ENCODE peak calls at places on chromosomes 4 and X, in ten cellular contexts. One of them, this sample, is unnamed.

GRCh38 chr4:54100607-54101189 is 735 bp downstream of the GSX2 start:
- DNase-seq in cardiac muscle cell: no peak
- DNase-seq in GM06990: no peak
- DNase-seq in HCT116: no peak
- DNase-seq in uterus: no peak
- DNase-seq in CD8-positive, alpha-beta T cell: no peak
- DNase-seq in WERI-Rb-1: no peak
- DNase-seq in dorsolateral prefrontal cortex: no peak
- DNase-seq in transverse colon: no peak
- DNase-seq in epithelial cell of esophagus: no peak
- DNase-seq in this sample: no peak

GRCh38 chrX:104098151-104098808 is 14.0 kb upstream of the ZCCHC18 start:
- DNase-seq in dorsolateral prefrontal cortex: peak; percentile 34
- DNase-seq in CD8-positive, alpha-beta T cell: peak; percentile 55
- DNase-seq in uterus: peak; percentile 32
- DNase-seq in HCT116: peak; percentile 60
- DNase-seq in WERI-Rb-1: peak; percentile 45
- DNase-seq in epithelial cell of esophagus: peak; percentile 86
- DNase-seq in transverse colon: peak; percentile 58
- DNase-seq in cardiac muscle cell: peak; percentile 79
- DNase-seq in GM06990: no peak
- DNase-seq in this sample: peak; percentile 77

GRCh38 chr4:175066923-175067627 is 148.9 kb downstream of the ADAM29 start:
- DNase-seq in uterus: no peak
- DNase-seq in WERI-Rb-1: no peak
- DNase-seq in CD8-positive, alpha-beta T cell: no peak
- DNase-seq in transverse colon: no peak
- DNase-seq in GM06990: no peak
- DNase-seq in epithelial cell of esophagus: no peak
- DNase-seq in cardiac muscle cell: no peak
- DNase-seq in HCT116: no peak
- DNase-seq in dorsolateral prefrontal cortex: no peak
- DNase-seq in this sample: no peak

GRCh38 chr4:73822389-73822788 is 14.1 kb upstream of the CXCL6 start:
- DNase-seq in WERI-Rb-1: no peak
- DNase-seq in HCT116: peak; percentile 23
- DNase-seq in CD8-positive, alpha-beta T cell: no peak
- DNase-seq in transverse colon: no peak
- DNase-seq in epithelial cell of esophagus: peak; percentile 56
- DNase-seq in GM06990: no peak
- DNase-seq in dorsolateral prefrontal cortex: no peak
- DNase-seq in uterus: no peak
- DNase-seq in cardiac muscle cell: no peak
- DNase-seq in this sample: no peak

GRCh38 chr4:78020677-78021076 is 36.4 kb upstream of the FRAS1 start:
- DNase-seq in dorsolateral prefrontal cortex: no peak
- DNase-seq in WERI-Rb-1: no peak
- DNase-seq in transverse colon: no peak
- DNase-seq in uterus: no peak
- DNase-seq in GM06990: no peak
- DNase-seq in CD8-positive, alpha-beta T cell: no peak
- DNase-seq in HCT116: no peak
- DNase-seq in epithelial cell of esophagus: peak; percentile 11
- DNase-seq in cardiac muscle cell: no peak
- DNase-seq in this sample: no peak

GRCh38 chr4:165170819-165171218 is 36.5 kb upstream of the KLHL2 start:
- DNase-seq in transverse colon: no peak
- DNase-seq in uterus: no peak
- DNase-seq in epithelial cell of esophagus: no peak
- DNase-seq in WERI-Rb-1: no peak
- DNase-seq in cardiac muscle cell: no peak
- DNase-seq in CD8-positive, alpha-beta T cell: no peak
- DNase-seq in GM06990: no peak
- DNase-seq in HCT116: no peak
- DNase-seq in dorsolateral prefrontal cortex: no peak
- DNase-seq in this sample: no peak

GRCh38 chr4:75895744-75896314 is 6.4 kb downstream of the PPEF2 start:
- DNase-seq in CD8-positive, alpha-beta T cell: no peak
- DNase-seq in HCT116: peak; percentile 23
- DNase-seq in dorsolateral prefrontal cortex: no peak
- DNase-seq in uterus: no peak
- DNase-seq in epithelial cell of esophagus: peak; percentile 48
- DNase-seq in WERI-Rb-1: no peak
- DNase-seq in GM06990: no peak
- DNase-seq in transverse colon: no peak
- DNase-seq in cardiac muscle cell: peak; percentile 21
- DNase-seq in this sample: no peak

GRCh38 chr4:94171616-94172015 is 36.0 kb upstream of the SMARCAD1 start:
- DNase-seq in CD8-positive, alpha-beta T cell: no peak
- DNase-seq in cardiac muscle cell: no peak
- DNase-seq in HCT116: no peak
- DNase-seq in uterus: no peak
- DNase-seq in GM06990: no peak
- DNase-seq in dorsolateral prefrontal cortex: no peak
- DNase-seq in epithelial cell of esophagus: no peak
- DNase-seq in WERI-Rb-1: no peak
- DNase-seq in transverse colon: no peak
- DNase-seq in this sample: no peak

GRCh38 chr4:7844247-7844991 is 95.2 kb downstream of the AFAP1 start:
- DNase-seq in epithelial cell of esophagus: peak; percentile 77
- DNase-seq in dorsolateral prefrontal cortex: peak; percentile 69
- DNase-seq in transverse colon: peak; percentile 81
- DNase-seq in cardiac muscle cell: peak; percentile 57
- DNase-seq in HCT116: peak; percentile 70
- DNase-seq in CD8-positive, alpha-beta T cell: peak; percentile 68
- DNase-seq in GM06990: no peak
- DNase-seq in uterus: peak; percentile 73
- DNase-seq in WERI-Rb-1: peak; percentile 91
- DNase-seq in this sample: peak; percentile 4

GRCh38 chrX:134776844-134777370 is 118.6 kb upstream of the PLAC1 start:
- DNase-seq in cardiac muscle cell: no peak
- DNase-seq in WERI-Rb-1: no peak
- DNase-seq in epithelial cell of esophagus: no peak
- DNase-seq in GM06990: no peak
- DNase-seq in uterus: no peak
- DNase-seq in HCT116: no peak
- DNase-seq in transverse colon: no peak
- DNase-seq in CD8-positive, alpha-beta T cell: no peak
- DNase-seq in dorsolateral prefrontal cortex: no peak
- DNase-seq in this sample: peak; percentile 55

GRCh38 chr4:8144359-8144758 is 14.3 kb downstream of the ABLIM2 start:
- DNase-seq in uterus: no peak
- DNase-seq in CD8-positive, alpha-beta T cell: no peak
- DNase-seq in WERI-Rb-1: peak; percentile 76
- DNase-seq in epithelial cell of esophagus: no peak
- DNase-seq in HCT116: no peak
- DNase-seq in dorsolateral prefrontal cortex: peak; percentile 60
- DNase-seq in cardiac muscle cell: no peak
- DNase-seq in GM06990: no peak
- DNase-seq in transverse colon: no peak
- DNase-seq in this sample: no peak

GRCh38 chrX:153438522-153438921 is 7.3 kb downstream of the TREX2 start:
- DNase-seq in transverse colon: no peak
- DNase-seq in HCT116: no peak
- DNase-seq in WERI-Rb-1: peak; percentile 47
- DNase-seq in dorsolateral prefrontal cortex: peak; percentile 43
- DNase-seq in CD8-positive, alpha-beta T cell: no peak
- DNase-seq in epithelial cell of esophagus: peak; percentile 21
- DNase-seq in GM06990: no peak
- DNase-seq in uterus: no peak
- DNase-seq in cardiac muscle cell: peak; percentile 43
- DNase-seq in this sample: no peak

GRCh38 chr4:80731436-80731835 is 299.1 kb upstream of the BMP3 start:
- DNase-seq in cardiac muscle cell: no peak
- DNase-seq in GM06990: no peak
- DNase-seq in transverse colon: no peak
- DNase-seq in dorsolateral prefrontal cortex: no peak
- DNase-seq in CD8-positive, alpha-beta T cell: no peak
- DNase-seq in HCT116: no peak
- DNase-seq in uterus: no peak
- DNase-seq in epithelial cell of esophagus: peak; percentile 28
- DNase-seq in WERI-Rb-1: no peak
- DNase-seq in this sample: no peak

GRCh38 chr4:80619070-80619674 is 283.6 kb downstream of the CFAP299 start:
- DNase-seq in uterus: no peak
- DNase-seq in epithelial cell of esophagus: peak; percentile 45
- DNase-seq in transverse colon: no peak
- DNase-seq in GM06990: no peak
- DNase-seq in HCT116: peak; percentile 15
- DNase-seq in WERI-Rb-1: peak; percentile 9
- DNase-seq in dorsolateral prefrontal cortex: no peak
- DNase-seq in cardiac muscle cell: no peak
- DNase-seq in CD8-positive, alpha-beta T cell: no peak
- DNase-seq in this sample: no peak

DNA sequence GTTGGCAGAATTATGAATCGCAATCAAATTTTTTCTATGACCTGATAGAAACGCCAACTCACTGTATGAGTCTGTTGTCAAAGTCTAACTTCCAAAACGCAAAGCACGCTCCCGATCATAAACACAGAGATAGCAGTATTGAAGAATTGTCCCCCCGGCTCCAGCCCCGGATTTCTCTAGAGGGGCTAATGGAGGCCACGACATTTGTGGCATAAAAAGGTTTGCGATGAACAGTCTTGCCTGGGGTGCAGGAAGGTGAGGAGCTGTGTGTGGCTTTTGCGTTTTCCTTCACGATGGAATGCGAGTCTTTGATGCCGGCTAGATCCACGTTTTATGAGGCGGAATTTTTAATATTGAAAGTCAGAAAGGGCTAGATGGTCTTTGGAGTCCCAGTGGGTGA is 183.0 kb downstream of the CRLF2 start:
- DNase-seq in CD8-positive, alpha-beta T cell: no peak
- DNase-seq in uterus: no peak
- DNase-seq in GM06990: no peak
- DNase-seq in HCT116: no peak
- DNase-seq in epithelial cell of esophagus: no peak
- DNase-seq in dorsolateral prefrontal cortex: no peak
- DNase-seq in transverse colon: no peak
- DNase-seq in cardiac muscle cell: no peak
- DNase-seq in WERI-Rb-1: no peak
- DNase-seq in this sample: no peak
- H3K4me3 ChIP-seq in CD8-positive, alpha-beta T cell: no peak overlapping the region
- H3K4me3 ChIP-seq in uterus: no peak overlapping the region
- H3K4me3 ChIP-seq in GM06990: no peak overlapping the region
- H3K4me3 ChIP-seq in HCT116: no peak overlapping the region
- H3K4me3 ChIP-seq in epithelial cell of esophagus: no peak overlapping the region
- H3K4me3 ChIP-seq in dorsolateral prefrontal cortex: no peak overlapping the region
- H3K4me3 ChIP-seq in transverse colon: no peak overlapping the region
- H3K4me3 ChIP-seq in cardiac muscle cell: no peak overlapping the region
- H3K4me3 ChIP-seq in WERI-Rb-1: no peak overlapping the region
- H3K4me3 ChIP-seq in this sample: no peak overlapping the region

GRCh38 chr4:10164877-10165283 is 48.3 kb upstream of the WDR1 start:
- DNase-seq in cardiac muscle cell: peak; percentile 64
- DNase-seq in transverse colon: peak; percentile 55
- DNase-seq in dorsolateral prefrontal cortex: peak; percentile 54
- DNase-seq in CD8-positive, alpha-beta T cell: no peak
- DNase-seq in GM06990: no peak
- DNase-seq in epithelial cell of esophagus: peak; percentile 56
- DNase-seq in uterus: no peak
- DNase-seq in HCT116: peak; percentile 44
- DNase-seq in WERI-Rb-1: peak; percentile 57
- DNase-seq in this sample: peak; percentile 27
- TF ChIP-seq CTCF in cardiac muscle cell: peak; percentile 83
- TF ChIP-seq CTCF in transverse colon: peak; percentile 68
- TF ChIP-seq CTCF in dorsolateral prefrontal cortex: peak; percentile 80
- TF ChIP-seq CTCF in CD8-positive, alpha-beta T cell: peak; percentile 49
- TF ChIP-seq CTCF in GM06990: peak; percentile 74
- TF ChIP-seq CTCF in epithelial cell of esophagus: peak; percentile 76
- TF ChIP-seq CTCF in uterus: peak; percentile 63
- TF ChIP-seq CTCF in HCT116: peak; percentile 71
- TF ChIP-seq CTCF in WERI-Rb-1: peak; percentile 89
- TF ChIP-seq CTCF in this sample: peak; percentile 77

DNA sequence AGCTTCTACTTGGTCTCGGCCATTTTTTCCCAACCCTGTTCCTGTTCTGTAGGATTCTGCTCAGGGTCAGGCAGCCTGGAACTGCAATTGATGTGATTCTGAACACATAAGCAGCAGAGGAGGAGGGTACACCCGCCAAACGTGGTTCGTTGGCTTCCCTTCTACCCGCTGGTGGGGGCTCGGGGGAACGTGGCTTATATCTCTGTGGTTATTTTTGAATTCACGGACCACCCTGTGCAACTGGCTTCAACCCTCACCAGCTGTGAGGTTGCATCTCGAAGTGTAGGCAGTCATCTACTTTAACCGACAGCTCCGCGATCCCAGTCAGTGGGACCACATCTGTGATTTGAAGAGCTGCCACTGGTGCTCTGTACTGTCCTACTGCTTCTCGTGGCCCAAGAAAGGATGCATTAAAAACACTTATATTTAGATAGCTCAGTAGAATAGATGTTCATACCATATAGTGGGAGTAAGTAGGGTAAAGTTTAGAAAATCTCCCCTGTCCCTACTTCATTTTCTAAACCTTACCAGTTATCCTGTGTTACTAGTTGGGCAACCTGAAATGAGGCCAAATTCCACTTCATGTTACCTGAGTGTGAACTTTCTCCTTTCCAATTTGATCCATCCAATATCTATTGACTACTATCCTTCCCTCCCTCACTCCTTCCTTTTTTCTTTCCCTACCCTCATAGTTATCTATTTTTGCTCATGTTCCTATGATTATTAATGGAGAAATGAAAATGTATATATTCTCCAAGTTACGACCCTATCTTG is 80.4 kb upstream of the BCOR start:
- DNase-seq in GM06990: no peak
- DNase-seq in HCT116: no peak
- DNase-seq in cardiac muscle cell: no peak
- DNase-seq in epithelial cell of esophagus: no peak
- DNase-seq in CD8-positive, alpha-beta T cell: no peak
- DNase-seq in uterus: no peak
- DNase-seq in transverse colon: no peak
- DNase-seq in WERI-Rb-1: no peak
- DNase-seq in dorsolateral prefrontal cortex: no peak
- DNase-seq in this sample: no peak
- H3K4me3 ChIP-seq in GM06990: no peak overlapping the region
- H3K4me3 ChIP-seq in HCT116: no peak overlapping the region
- H3K4me3 ChIP-seq in cardiac muscle cell: no peak overlapping the region
- H3K4me3 ChIP-seq in epithelial cell of esophagus: no peak overlapping the region
- H3K4me3 ChIP-seq in CD8-positive, alpha-beta T cell: no peak overlapping the region
- H3K4me3 ChIP-seq in uterus: no peak overlapping the region
- H3K4me3 ChIP-seq in transverse colon: no peak overlapping the region
- H3K4me3 ChIP-seq in WERI-Rb-1: no peak overlapping the region
- H3K4me3 ChIP-seq in dorsolateral prefrontal cortex: no peak overlapping the region
- H3K4me3 ChIP-seq in this sample: no peak overlapping the region

DNA sequence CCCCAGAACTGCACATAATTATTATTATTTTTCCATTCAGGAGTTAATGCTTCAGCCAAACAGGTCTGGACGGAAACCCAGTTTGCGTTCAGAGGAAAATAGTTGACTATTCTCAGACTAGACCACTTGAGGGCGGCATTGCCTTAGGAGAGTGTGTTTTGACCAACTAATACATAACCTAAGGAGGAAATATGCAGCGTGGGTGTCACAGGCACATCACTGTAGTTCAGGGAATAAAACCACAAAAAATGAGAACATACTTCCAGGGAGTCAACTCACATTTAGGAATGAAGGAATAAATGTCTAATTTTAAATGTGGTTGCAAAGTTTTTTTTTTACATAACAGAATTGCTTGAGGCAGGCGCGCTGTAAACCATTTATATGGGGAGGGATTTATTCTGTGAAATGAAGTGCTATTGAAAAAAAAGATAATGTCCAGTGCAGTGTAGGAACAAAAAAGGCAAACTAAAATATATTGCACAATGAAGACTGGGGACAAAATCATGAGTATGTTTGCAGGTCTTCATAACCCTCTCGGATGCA is 93.3 kb downstream of the SYNPO2 start:
- DNase-seq in HCT116: peak; percentile 55
- DNase-seq in uterus: peak; percentile 66
- DNase-seq in dorsolateral prefrontal cortex: peak; percentile 73
- DNase-seq in WERI-Rb-1: peak; percentile 64
- DNase-seq in CD8-positive, alpha-beta T cell: peak; percentile 54
- DNase-seq in GM06990: no peak
- DNase-seq in transverse colon: peak; percentile 68
- DNase-seq in cardiac muscle cell: peak; percentile 73
- DNase-seq in epithelial cell of esophagus: peak; percentile 83
- DNase-seq in this sample: no peak
- TF ChIP-seq CTCF in HCT116: peak; percentile 85
- TF ChIP-seq CTCF in uterus: peak; percentile 92
- TF ChIP-seq CTCF in dorsolateral prefrontal cortex: peak; percentile 80
- TF ChIP-seq CTCF in WERI-Rb-1: peak; percentile 67
- TF ChIP-seq CTCF in CD8-positive, alpha-beta T cell: peak; percentile 75
- TF ChIP-seq CTCF in GM06990: peak; percentile 67
- TF ChIP-seq CTCF in transverse colon: peak; percentile 90
- TF ChIP-seq CTCF in cardiac muscle cell: peak; percentile 63
- TF ChIP-seq CTCF in epithelial cell of esophagus: peak; percentile 83
- TF ChIP-seq CTCF in this sample: peak; percentile 86

This sample was measured in LNCaP clone FGC.